ENCODE peak calls at places on chromosome 1, in six cellular contexts. N is skeletal muscle cell; R is stimulated activated CD8-positive, alpha-beta memory T cell treated with anti-CD3 and anti-CD28 coated beads, Interleukin-15, amount 100 ng/mL, for 24 hours; U is hippocampal formation; E is stimulated activated CD4-positive, alpha-beta T cell treated with anti-CD3 and anti-CD28 coated beads, Interleukin-1b, Interleukin-23, amount 100 ng/mL, for 4 hours; B is spleen. O is an unnamed sample.

GRCh38 chr1:22246755-22247480 is 104.0 kb upstream of the WNT4 start:
- DNase-seq in R (no peak), U (no peak), E (no peak), B (no peak), N (no peak), O (no peak)

GRCh38 chr1:100455478-100456072 is 82.4 kb upstream of the GPR88 start:
- DNase-seq in B (no peak), E (no peak), N (no peak), R (no peak), U (no peak), O (no peak)

GRCh38 chr1:14340244-14340800 is 258.2 kb upstream of the KAZN start:
- DNase-seq in E (no peak), N (no peak), R (no peak), B (no peak), U (no peak), O (peak; percentile 70)

GRCh38 chr1:100360790-100361232 is 8.5 kb downstream of the CDC14A start:
- DNase-seq in N (no peak), B (no peak), R (no peak), E (no peak), U (no peak), O (peak; percentile 51)

GRCh38 chr1:248918126-248918525 is 12.1 kb downstream of the PGBD2 start:
- DNase-seq in B (no peak), R (no peak), E (no peak), U (no peak), N (no peak), O (no peak)

GRCh38 chr1:226845624-226846023 is 24.8 kb upstream of the PSEN2 start:
- DNase-seq in N (no peak), U (no peak), E (no peak), R (no peak), B (no peak), O (no peak)

GRCh38 chr1:20010016-20010415 is 30.6 kb upstream of the PLA2G2A start:
- DNase-seq in E (no peak), B (no peak), R (no peak), U (no peak), N (no peak), O (no peak)

GRCh38 chr1:156675715-156676311 is 1.4 kb downstream of the NES start:
- DNase-seq in B (no peak), U (no peak), R (no peak), N (peak; percentile 54), E (no peak), O (no peak)

GRCh38 chr1:39238476-39238875 is 34.0 kb downstream of the MACF1 start:
- DNase-seq in B (no peak), R (no peak), N (peak; percentile 85), E (no peak), U (peak; percentile 78), O (peak; percentile 69)

GRCh38 chr1:190138266-190138665 is 339.4 kb downstream of the BRINP3 start:
- DNase-seq in E (no peak), U (no peak), R (no peak), B (no peak), N (no peak), O (no peak)

GRCh38 chr1:25519624-25520023 is 23.8 kb upstream of the LDLRAP1 start:
- DNase-seq in E (no peak), R (no peak), B (no peak), N (peak; percentile 67), U (no peak), O (peak; percentile 85)

GRCh38 chr1:4603317-4604110 is 50.9 kb upstream of the AJAP1 start:
- DNase-seq in B (peak; percentile 41), E (no peak), U (no peak), R (no peak), N (no peak), O (no peak)

GRCh38 chr1:183871142-183871541 is 66.2 kb downstream of the RGL1 start:
- DNase-seq in E (no peak), B (no peak), U (peak; percentile 79), R (no peak), N (peak; percentile 56), O (peak; percentile 22)

GRCh38 chr1:89125571-89126233 is at the start of gene GBP2:
- DNase-seq in B (peak; percentile 73), N (peak; percentile 35), E (no peak), R (no peak), U (peak; percentile 23), O (peak; percentile 79)

GRCh38 chr1:164647211-164647610 is 88.2 kb downstream of the PBX1 start:
- DNase-seq in N (no peak), R (no peak), B (no peak), E (no peak), U (no peak), O (no peak)

GRCh38 chr1:150420560-150421265 is 56.8 kb downstream of the RPRD2 start:
- DNase-seq in B (no peak), N (no peak), E (no peak), U (peak; percentile 7), R (no peak), O (peak; percentile 11)

GRCh38 chr1:207033302-207033701 is 746 bp upstream of the C1orf116 start:
- DNase-seq in B (no peak), N (no peak), E (no peak), U (no peak), R (no peak), O (no peak)

GRCh38 chr1:186577201-186577600 is 103.0 kb downstream of the PTGS2 start:
- DNase-seq in E (no peak), N (no peak), B (no peak), R (no peak), U (no peak), O (no peak)

GRCh38 chr1:84598846-84599741 is 24.9 kb upstream of the CTBS start:
- DNase-seq in E (no peak), N (peak; percentile 54), B (no peak), U (peak; percentile 30), R (no peak), O (peak; percentile 44)

GRCh38 chr1:29878501-29878900 is 642.2 kb downstream of the PTPRU start:
- DNase-seq in N (no peak), R (no peak), E (no peak), U (no peak), B (no peak), O (no peak)

GRCh38 chr1:13828454-13829151 is 128.6 kb downstream of the PRDM2 start:
- DNase-seq in B (peak; percentile 76), N (no peak), U (no peak), R (no peak), E (no peak), O (peak; percentile 39)

GRCh38 chr1:11746795-11747487 is 11.0 kb downstream of the AGTRAP start:
- DNase-seq in U (no peak), R (no peak), B (no peak), N (no peak), E (no peak), O (no peak)

GRCh38 chr1:81800741-81801031 is at the start of gene ADGRL2:
- DNase-seq in B (no peak), N (no peak), E (no peak), U (no peak), R (no peak), O (peak; percentile 78)

GRCh38 chr1:117696567-117696966 is 90.7 kb downstream of the TENT5C start:
- DNase-seq in E (no peak), U (no peak), N (no peak), B (no peak), R (no peak), O (peak; percentile 25)

GRCh38 chr1:184418955-184419733 is 32.3 kb downstream of the C1orf21 start:
- DNase-seq in N (no peak), U (no peak), B (no peak), E (no peak), R (no peak), O (no peak)

GRCh38 chr1:25137106-25137505 is 95.2 kb downstream of the SYF2 start:
- DNase-seq in R (no peak), N (no peak), E (no peak), U (no peak), B (no peak), O (no peak)

GRCh38 chr1:74246266-74246665 is 11.1 kb downstream of the TNNI3K start:
- DNase-seq in E (no peak), R (no peak), B (no peak), U (no peak), N (no peak), O (no peak)

GRCh38 chr1:234962340-234962989 is 166.2 kb downstream of the TOMM20 start:
- DNase-seq in N (peak; percentile 99), U (no peak), R (no peak), B (no peak), E (no peak), O (peak; percentile 90)

GRCh38 chr1:234322979-234323378 is 50.3 kb upstream of the COA6 start:
- DNase-seq in E (peak; percentile 39), B (peak; percentile 87), U (no peak), N (no peak), R (no peak), O (no peak)

GRCh38 chr1:214228976-214229375 is 52.0 kb upstream of the SMYD2 start:
- DNase-seq in N (no peak), R (no peak), B (no peak), E (no peak), U (peak; percentile 47), O (no peak)

O was measured in AG20443.